ENCODE peak calls at places on chromosomes 3 and 15, in six cellular contexts. One of them, this sample, is unnamed.

GRCh38 chr3:197465996-197466549 is 89.7 kb downstream of the BDH1 start:
- DNase-seq in stimulated activated naive CD4-positive, alpha-beta T cell: no peak
- DNase-seq in NCI-H1105: no peak
- DNase-seq in RWPE1: no peak
- DNase-seq in right atrium auricular region: no peak
- DNase-seq in EL: peak; percentile 69
- DNase-seq in this sample: no peak

GRCh38 chr15:101296418-101297405 is 1.7 kb upstream of the SNRPA1 start:
- DNase-seq in RWPE1: peak; percentile 71
- DNase-seq in NCI-H1105: no peak
- DNase-seq in right atrium auricular region: no peak
- DNase-seq in stimulated activated naive CD4-positive, alpha-beta T cell: no peak
- DNase-seq in EL: peak; percentile 72
- DNase-seq in this sample: no peak

GRCh38 chr3:99499235-99499798 is 139.1 kb upstream of the COL8A1 start:
- DNase-seq in NCI-H1105: peak; percentile 6
- DNase-seq in RWPE1: peak; percentile 42
- DNase-seq in right atrium auricular region: no peak
- DNase-seq in EL: peak; percentile 72
- DNase-seq in stimulated activated naive CD4-positive, alpha-beta T cell: no peak
- DNase-seq in this sample: peak; percentile 56

GRCh38 chr15:85398822-85399221 is 18.4 kb downstream of the AKAP13 start:
- DNase-seq in NCI-H1105: no peak
- DNase-seq in right atrium auricular region: no peak
- DNase-seq in EL: no peak
- DNase-seq in RWPE1: no peak
- DNase-seq in stimulated activated naive CD4-positive, alpha-beta T cell: no peak
- DNase-seq in this sample: no peak

GRCh38 chr15:61186905-61187865 is 41.9 kb downstream of the RORA start:
- DNase-seq in right atrium auricular region: peak; percentile 65
- DNase-seq in RWPE1: no peak
- DNase-seq in stimulated activated naive CD4-positive, alpha-beta T cell: no peak
- DNase-seq in EL: no peak
- DNase-seq in NCI-H1105: peak; percentile 83
- DNase-seq in this sample: no peak

GRCh38 chr15:99616773-99617342 is 51.1 kb downstream of the MEF2A start:
- DNase-seq in RWPE1: no peak
- DNase-seq in stimulated activated naive CD4-positive, alpha-beta T cell: no peak
- DNase-seq in right atrium auricular region: no peak
- DNase-seq in EL: no peak
- DNase-seq in NCI-H1105: no peak
- DNase-seq in this sample: no peak

GRCh38 chr3:10195692-10196091 is 31.0 kb downstream of the IRAK2 start:
- DNase-seq in EL: no peak
- DNase-seq in right atrium auricular region: no peak
- DNase-seq in NCI-H1105: no peak
- DNase-seq in RWPE1: no peak
- DNase-seq in stimulated activated naive CD4-positive, alpha-beta T cell: no peak
- DNase-seq in this sample: no peak

GRCh38 chr15:76208786-76209424 is 102.4 kb downstream of the ETFA start:
- DNase-seq in RWPE1: no peak
- DNase-seq in EL: peak; percentile 31
- DNase-seq in stimulated activated naive CD4-positive, alpha-beta T cell: no peak
- DNase-seq in right atrium auricular region: peak; percentile 42
- DNase-seq in NCI-H1105: no peak
- DNase-seq in this sample: peak; percentile 20

GRCh38 chr3:136860541-136860940 is 1.5 kb upstream of the NCK1 start:
- DNase-seq in stimulated activated naive CD4-positive, alpha-beta T cell: no peak
- DNase-seq in right atrium auricular region: no peak
- DNase-seq in EL: peak; percentile 14
- DNase-seq in NCI-H1105: no peak
- DNase-seq in RWPE1: no peak
- DNase-seq in this sample: peak; percentile 15

GRCh38 chr3:114838025-114838424 is 309.1 kb downstream of the ZBTB20 start:
- DNase-seq in stimulated activated naive CD4-positive, alpha-beta T cell: no peak
- DNase-seq in RWPE1: no peak
- DNase-seq in EL: no peak
- DNase-seq in NCI-H1105: no peak
- DNase-seq in right atrium auricular region: no peak
- DNase-seq in this sample: no peak

GRCh38 chr15:48541659-48542334 is 103.7 kb downstream of the FBN1 start:
- DNase-seq in NCI-H1105: no peak
- DNase-seq in stimulated activated naive CD4-positive, alpha-beta T cell: no peak
- DNase-seq in RWPE1: peak; percentile 41
- DNase-seq in EL: peak; percentile 92
- DNase-seq in right atrium auricular region: no peak
- DNase-seq in this sample: peak; percentile 78

GRCh38 chr3:30721314-30721634 is 114.9 kb downstream of the TGFBR2 start:
- DNase-seq in EL: no peak
- DNase-seq in RWPE1: no peak
- DNase-seq in stimulated activated naive CD4-positive, alpha-beta T cell: no peak
- DNase-seq in right atrium auricular region: no peak
- DNase-seq in NCI-H1105: no peak
- DNase-seq in this sample: no peak

This sample was measured in renal cortical epithelial cell.